ENCODE peak calls at places on chromosomes 11 and 22, in five cellular contexts. R, I, C, J and K are unnamed samples.

GRCh38 chr11:65589444-65590239 is 6.0 kb downstream of the KCNK7 start:
- DNase-seq in C (no peak), R (no peak), I (peak; percentile 82), J (no peak), K (no peak)

GRCh38 chr11:35250192-35250591 is 111.2 kb downstream of the CD44 start:
- DNase-seq in J (no peak), I (no peak), R (no peak), C (no peak), K (no peak)

GRCh38 chr22:49951001-49951677 is 9.4 kb upstream of the PIM3 start:
- DNase-seq in R (no peak), I (no peak), J (no peak), C (no peak), K (peak; percentile 64)

GRCh38 chr22:49324527-49325491 is 502.9 kb downstream of the BRD1 start:
- DNase-seq in R (no peak), J (no peak), C (peak; percentile 5), I (no peak), K (no peak)

GRCh38 chr11:65329944-65330403 is 3.7 kb upstream of the DPF2 start:
- DNase-seq in R (peak; percentile 93), C (peak; percentile 70), J (peak; percentile 43), I (peak; percentile 55), K (peak; percentile 92)

GRCh38 chr11:128472128-128473110 is 114.9 kb downstream of the ETS1 start:
- DNase-seq in I (no peak), C (no peak), J (peak; percentile 93), R (no peak), K (peak; percentile 79)

GRCh38 chr11:1083621-1084551 is 9.2 kb downstream of the MUC2 start:
- DNase-seq in I (no peak), J (no peak), R (no peak), C (no peak), K (no peak)

GRCh38 chr11:123742334-123742733 is 874 bp upstream of the ZNF202 start:
- DNase-seq in R (no peak), C (no peak), J (no peak), I (no peak), K (no peak)

GRCh38 chr11:130390071-130390758 is 38.2 kb downstream of the ADAMTS8 start:
- DNase-seq in J (no peak), R (peak; percentile 52), I (no peak), C (no peak), K (peak; percentile 99)

GRCh38 chr11:8382436-8383053 is 118.9 kb upstream of the LMO1 start:
- DNase-seq in R (no peak), I (no peak), J (no peak), C (no peak), K (peak; percentile 33)

GRCh38 chr11:11155962-11156815 is 196.9 kb downstream of the CSNK2A3 start:
- DNase-seq in J (no peak), C (peak; percentile 54), I (peak; percentile 77), R (peak; percentile 9), K (no peak)

GRCh38 chr11:131349368-131350086 is 20.9 kb upstream of the NTM start:
- DNase-seq in J (no peak), R (no peak), C (no peak), I (no peak), K (no peak)

GRCh38 chr11:13761712-13762111 is 93.2 kb downstream of the FAR1 start:
- DNase-seq in J (no peak), I (no peak), R (no peak), C (no peak), K (peak; percentile 44)

DNA sequence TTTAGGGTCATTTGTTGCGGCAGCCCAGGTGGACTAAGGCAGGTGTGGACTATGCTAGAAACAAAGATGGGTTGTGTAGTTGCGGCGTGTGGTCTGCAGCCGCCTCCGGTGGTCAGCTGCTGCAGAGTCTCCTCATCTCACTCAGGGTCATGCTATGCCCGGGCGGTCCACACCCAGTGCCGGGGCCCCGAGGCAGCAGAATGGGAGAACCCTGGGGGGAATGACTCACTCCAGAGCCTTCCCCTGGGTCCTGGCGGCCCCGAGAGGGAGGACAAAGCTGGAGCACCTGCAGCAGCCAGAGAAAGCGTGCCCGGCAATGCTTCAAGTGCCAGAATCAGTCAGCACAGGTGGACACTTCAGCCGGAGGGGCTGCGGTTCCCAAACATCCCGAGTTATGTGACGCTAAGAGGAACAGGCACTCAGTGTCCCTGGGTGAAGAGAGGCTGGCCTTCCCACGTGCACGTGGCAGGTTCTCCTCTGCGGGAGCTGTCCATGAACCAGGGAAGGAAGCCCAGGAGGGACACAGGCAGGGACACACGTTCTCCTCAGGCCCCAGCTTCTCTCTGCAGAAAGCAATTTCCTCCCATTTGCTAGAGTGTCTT is 289.6 kb upstream of the B3GAT1 start:
- DNase-seq in R (no peak), I (no peak), C (no peak), J (no peak), K (no peak)
- TF ChIP-seq RFX5 in R (no peak), I (no peak), C (no peak), J (no peak), K (no peak)

GRCh38 chr11:116928845-116929244 is 91.4 kb upstream of the APOA1 start:
- DNase-seq in R (no peak), I (no peak), C (no peak), J (no peak), K (no peak)

GRCh38 chr11:116927163-116927772 is 89.8 kb upstream of the APOA1 start:
- DNase-seq in R (no peak), C (peak; percentile 18), I (peak; percentile 23), J (no peak), K (no peak)

GRCh38 chr11:116930177-116930576 is 92.8 kb upstream of the APOA1 start:
- DNase-seq in C (no peak), J (no peak), I (no peak), R (no peak), K (peak; percentile 40)

GRCh38 chr11:116929393-116930090 is 92.1 kb upstream of the APOA1 start:
- DNase-seq in R (no peak), C (no peak), J (no peak), I (no peak), K (peak; percentile 19)

GRCh38 chr11:116928102-116928777 is 90.8 kb upstream of the APOA1 start:
- DNase-seq in C (no peak), J (peak; percentile 56), R (no peak), I (no peak), K (no peak)
- TF ChIP-seq RCOR1 in C (no peak), J (peak; percentile 25), R (no peak), I (no peak), K (no peak)

DNA sequence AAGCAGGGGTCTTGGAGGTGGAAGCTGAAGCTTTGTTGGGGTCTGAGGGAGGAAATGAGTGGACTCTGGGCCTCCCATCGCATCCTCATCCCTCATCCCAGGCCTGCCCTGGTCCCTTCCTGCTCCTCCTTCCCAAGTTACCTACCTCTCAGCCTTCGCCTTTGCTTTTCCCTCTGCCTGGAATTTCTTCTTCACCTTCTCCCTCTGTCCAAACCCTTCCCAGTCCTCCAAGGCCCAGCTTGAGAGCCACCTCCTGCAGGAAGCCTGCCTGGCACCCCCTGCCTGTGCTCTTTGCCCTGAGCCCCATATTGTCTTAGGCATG is 2.1 kb upstream of the NUDT8 start:
- DNase-seq in R (no peak), J (no peak), C (no peak), I (no peak), K (no peak)
- TF ChIP-seq RFX5 in R (no peak), J (no peak), C (no peak), I (no peak), K (no peak)

DNA sequence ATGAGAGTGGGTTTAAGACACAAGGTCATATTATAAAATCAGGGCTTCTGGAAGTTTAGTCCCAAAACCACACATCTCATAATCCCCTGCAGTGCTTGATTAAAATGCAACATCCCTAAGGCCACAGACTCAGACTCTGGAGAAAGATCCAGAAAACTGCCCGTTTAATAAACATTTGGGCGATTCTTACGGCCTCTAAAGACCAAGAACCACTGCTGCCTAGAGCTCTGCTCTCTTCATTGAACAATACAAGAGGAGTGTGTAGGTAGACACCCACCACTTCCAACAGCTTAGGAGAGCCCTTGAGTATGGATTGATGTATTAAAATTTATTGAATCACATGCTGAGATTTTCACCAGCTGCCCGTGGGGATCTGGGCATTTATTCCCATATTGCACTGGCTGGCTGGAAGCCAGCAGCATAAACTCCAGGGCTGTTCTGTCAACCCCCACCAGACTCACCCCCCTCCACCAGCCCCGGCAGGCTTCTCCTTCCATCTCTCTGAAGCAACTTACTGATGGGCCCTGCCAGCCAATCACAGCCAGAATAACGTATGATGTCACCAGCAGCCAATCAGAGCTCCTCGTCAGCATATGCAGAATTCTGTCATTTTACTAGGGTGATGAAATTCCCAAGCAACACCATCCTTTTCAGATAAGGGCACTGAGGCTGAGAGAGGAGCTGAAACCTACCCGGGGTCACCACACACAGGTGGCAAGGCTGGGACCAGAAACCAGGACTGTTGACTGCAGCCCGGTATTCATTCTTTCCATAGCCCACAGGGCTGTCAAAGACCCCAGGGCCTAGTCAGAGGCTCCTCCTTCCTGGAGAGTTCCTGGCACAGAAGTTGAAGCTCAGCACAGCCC is 749 bp upstream of the BEST1 start:
- DNase-seq in R (peak; percentile 71), J (no peak), C (peak; percentile 93), I (peak; percentile 92), K (peak; percentile 98)
- TF ChIP-seq RCOR1 in R (no peak), J (no peak), C (peak; percentile 44), I (peak; percentile 92), K (no peak)